ENCODE peak calls at places on chromosome 17, in six cellular contexts. N, Z, P, E, I and O are unnamed samples.

GRCh38 chr17:29358421-29358820 is 31.7 kb upstream of the TAOK1 start:
- DNase-seq in N (peak; percentile 49), Z (no peak), P (no peak), E (no peak), I (no peak), O (no peak)

GRCh38 chr17:80475949-80476876 is at the start of gene NPTX1:
- DNase-seq in N (peak; percentile 15), Z (no peak), P (no peak), E (no peak), I (no peak), O (peak; percentile 59)

GRCh38 chr17:27343294-27343693 is 49.4 kb downstream of the WSB1 start:
- DNase-seq in N (no peak), Z (no peak), P (no peak), E (no peak), I (no peak), O (no peak)

GRCh38 chr17:64380985-64381384 is 9.7 kb downstream of the PECAM1 start:
- DNase-seq in N (no peak), Z (no peak), P (no peak), E (no peak), I (no peak), O (no peak)

GRCh38 chr17:50487213-50488096 is 8.8 kb downstream of the RSAD1 start:
- DNase-seq in N (no peak), Z (no peak), P (no peak), E (no peak), I (no peak), O (no peak)

GRCh38 chr17:34769049-34769448 is 189.7 kb downstream of the TMEM132E start:
- DNase-seq in N (no peak), Z (no peak), P (no peak), E (no peak), I (no peak), O (no peak)

GRCh38 chr17:4914009-4914408 is 11.1 kb upstream of the CHRNE start:
- DNase-seq in N (no peak), Z (no peak), P (no peak), E (no peak), I (no peak), O (no peak)

GRCh38 chr17:68603663-68604062 is 2.5 kb upstream of the FAM20A start:
- DNase-seq in N (no peak), Z (no peak), P (no peak), E (no peak), I (no peak), O (no peak)

GRCh38 chr17:66652840-66653507 is 181.9 kb upstream of the CACNG5 start:
- DNase-seq in N (no peak), Z (no peak), P (no peak), E (no peak), I (no peak), O (no peak)

GRCh38 chr17:41773190-41773588 is 13.3 kb downstream of the JUP start:
- DNase-seq in N (peak; percentile 87), Z (no peak), P (peak; percentile 84), E (peak; percentile 41), I (no peak), O (peak; percentile 72)

GRCh38 chr17:33169580-33170285 is 123.4 kb downstream of the ASIC2 start:
- DNase-seq in N (no peak), Z (no peak), P (no peak), E (no peak), I (no peak), O (no peak)
- TF ChIP-seq CTCF in N (no peak), Z (no peak), P (no peak), E (no peak), I (no peak), O (no peak)

GRCh38 chr17:74859439-74860228 is at the start of gene GRIN2C:
- DNase-seq in N (no peak), Z (no peak), P (no peak), E (no peak), I (no peak), O (peak; percentile 54)
- TF ChIP-seq CTCF in N (no peak), Z (peak; percentile 41), P (peak; percentile 11), E (peak; percentile 29), I (no peak), O (peak; percentile 69)

DNA sequence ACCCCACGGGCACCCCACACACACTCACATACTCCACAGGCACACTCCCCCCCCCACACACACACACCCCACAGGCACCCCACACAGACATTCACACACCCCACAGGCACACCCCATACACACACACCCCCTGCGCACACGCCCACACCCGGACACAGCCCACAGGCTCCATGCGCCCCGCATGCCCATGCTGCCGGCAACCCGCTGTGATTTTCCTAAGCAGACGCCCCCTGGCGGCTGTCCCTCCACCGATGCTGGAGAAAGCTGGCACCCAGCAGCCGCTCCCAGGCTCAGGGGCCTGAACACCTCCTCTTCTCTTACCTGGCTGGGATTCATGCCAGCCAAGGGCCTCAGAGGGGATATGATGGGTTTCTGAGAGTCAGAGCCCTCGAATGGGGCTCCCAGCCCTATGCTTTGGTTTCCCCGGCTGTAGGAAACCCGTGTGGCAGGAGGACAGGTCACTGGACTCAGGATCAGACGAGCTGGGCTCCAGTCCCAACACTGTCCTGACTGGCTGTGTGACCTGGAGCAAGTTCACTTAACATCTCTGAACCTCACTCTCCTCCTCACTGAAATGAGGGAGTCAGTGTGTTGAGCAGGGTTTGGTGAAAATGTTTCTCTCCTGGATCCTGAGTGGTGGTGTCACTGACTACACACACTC is 19.6 kb upstream of the TNFRSF13B start:
- DNase-seq in N (peak; percentile 80), Z (peak; percentile 84), P (peak; percentile 85), E (peak; percentile 83), I (no peak), O (peak; percentile 92)
- TF ChIP-seq CTCF in N (peak; percentile 92), Z (peak; percentile 67), P (peak; percentile 69), E (peak; percentile 79), I (peak; percentile 81), O (peak; percentile 86)

GRCh38 chr17:8223356-8224063 is 13.1 kb upstream of the AURKB start:
- DNase-seq in N (peak; percentile 53), Z (peak; percentile 59), P (peak; percentile 72), E (peak; percentile 77), I (no peak), O (peak; percentile 72)
- TF ChIP-seq CTCF in N (peak; percentile 24), Z (peak; percentile 17), P (no peak), E (no peak), I (no peak), O (no peak)